ENCODE peak calls at places on chromosomes 12 and 14, in nine cellular contexts. P is H1; I is adrenal gland; Z is fibroblast of villous mesenchyme; N is CD8-positive, alpha-beta T cell; U is endodermal cell; A is heart left ventricle; T is psoas muscle; J is ovary. F is an unnamed sample.
A peak's percentile ranks its signal among the peaks of the same experiment; 100 is the strongest.

GRCh38 chr12:116661341-116661740 is 76.5 kb downstream of the SPRING1 start:
- DNase-seq in I (no peak), T (no peak), A (no peak), P (no peak), J (no peak), Z (no peak), U (peak; percentile 49), N (no peak), F (no peak)

GRCh38 chr12:114671321-114671663 is 12.7 kb downstream of the TBX3 start:
- DNase-seq in P (no peak), I (no peak), A (no peak), J (no peak), T (no peak), U (no peak), Z (no peak), N (no peak), F (no peak)

GRCh38 chr14:53608369-53608768 is 348.3 kb downstream of the BMP4 start:
- DNase-seq in Z (no peak), A (no peak), N (no peak), J (no peak), P (no peak), U (no peak), T (no peak), I (no peak), F (no peak)

GRCh38 chr14:24071144-24071697 is at the start of gene CPNE6:
- DNase-seq in N (no peak), T (no peak), A (no peak), J (peak; percentile 7), Z (no peak), U (no peak), P (no peak), I (no peak), F (no peak)

GRCh38 chr14:103830511-103831270 is 16.7 kb downstream of the PPP1R13B start:
- DNase-seq in T (no peak), N (no peak), I (no peak), Z (no peak), P (no peak), U (peak; percentile 11), J (no peak), A (no peak), F (no peak)

GRCh38 chr12:80168936-80169335 is 69.6 kb downstream of the OTOGL start:
- DNase-seq in U (no peak), A (no peak), T (no peak), P (no peak), Z (no peak), J (no peak), I (no peak), N (no peak), F (no peak)

GRCh38 chr12:102441077-102441596 is 39.2 kb downstream of the IGF1 start:
- DNase-seq in Z (peak; percentile 60), A (no peak), U (no peak), J (no peak), P (no peak), I (no peak), T (no peak), N (no peak), F (peak; percentile 23)

GRCh38 chr14:72779679-72780078 is 114.2 kb downstream of the DPF3 start:
- DNase-seq in I (no peak), P (no peak), J (no peak), Z (no peak), A (no peak), U (peak; percentile 25), N (no peak), T (no peak), F (no peak)

GRCh38 chr14:69002069-69002468 is 23.0 kb upstream of the ACTN1 start:
- DNase-seq in J (no peak), P (no peak), I (peak; percentile 46), Z (peak; percentile 56), A (no peak), N (no peak), U (peak; percentile 75), T (no peak), F (peak; percentile 29)

GRCh38 chr12:112029326-112029725 is 16.1 kb downstream of the ERP29 start:
- DNase-seq in J (no peak), T (no peak), P (no peak), U (no peak), N (no peak), I (no peak), Z (no peak), A (no peak), F (no peak)

GRCh38 chr14:25110101-25110500 is 60.2 kb upstream of the STXBP6 start:
- DNase-seq in T (no peak), A (no peak), I (no peak), P (no peak), J (no peak), Z (no peak), N (no peak), U (no peak), F (no peak)

GRCh38 chr14:46279327-46279726 is 372.3 kb downstream of the RPL10L start:
- DNase-seq in N (no peak), J (no peak), U (no peak), I (no peak), Z (no peak), P (no peak), A (no peak), T (no peak), F (no peak)

GRCh38 chr12:89671469-89671868 is 37.2 kb downstream of the ATP2B1 start:
- DNase-seq in I (no peak), P (no peak), T (no peak), A (no peak), N (no peak), U (no peak), Z (peak; percentile 58), J (no peak), F (peak; percentile 65)

GRCh38 chr14:94022532-94023411 is 3.4 kb upstream of the OTUB2 start:
- DNase-seq in I (no peak), N (no peak), J (no peak), P (no peak), A (no peak), U (no peak), T (no peak), Z (no peak), F (no peak)

GRCh38 chr14:67734675-67735074 is 33.0 kb downstream of the RDH12 start:
- DNase-seq in U (peak; percentile 61), N (no peak), T (no peak), J (no peak), A (no peak), Z (no peak), I (no peak), P (no peak), F (peak; percentile 56)

GRCh38 chr14:66088661-66089060 is 397.5 kb upstream of the CCDC196 start:
- DNase-seq in P (no peak), A (no peak), Z (no peak), J (no peak), U (no peak), I (no peak), T (no peak), N (no peak), F (no peak)
- TF ChIP-seq CTCF in P (no peak), A (no peak), Z (no peak), J (no peak), U (no peak), I (no peak), T (no peak), N (no peak), F (no peak)

GRCh38 chr12:108731866-108732461 is 646 bp upstream of the CORO1C start:
- DNase-seq in A (peak; percentile 99), J (peak; percentile 100), T (peak; percentile 99), U (peak; percentile 100), P (peak; percentile 98), I (peak; percentile 100), N (peak; percentile 93), Z (peak; percentile 99), F (peak; percentile 98)

GRCh38 chr12:108733132-108733531 is 1.8 kb upstream of the CORO1C start:
- DNase-seq in I (no peak), T (no peak), A (no peak), U (no peak), Z (no peak), J (no peak), P (no peak), N (no peak), F (no peak)

GRCh38 chr12:108734200-108734906 is 3.0 kb upstream of the CORO1C start:
- DNase-seq in U (no peak), I (no peak), P (no peak), Z (peak; percentile 70), A (no peak), T (no peak), N (no peak), J (no peak), F (peak; percentile 86)

GRCh38 chr12:108731105-108731865 is at the start of gene CORO1C:
- DNase-seq in A (peak; percentile 99), N (peak; percentile 87), U (peak; percentile 100), P (peak; percentile 89), J (peak; percentile 97), I (peak; percentile 96), Z (peak; percentile 95), T (peak; percentile 98), F (peak; percentile 97)

DNA sequence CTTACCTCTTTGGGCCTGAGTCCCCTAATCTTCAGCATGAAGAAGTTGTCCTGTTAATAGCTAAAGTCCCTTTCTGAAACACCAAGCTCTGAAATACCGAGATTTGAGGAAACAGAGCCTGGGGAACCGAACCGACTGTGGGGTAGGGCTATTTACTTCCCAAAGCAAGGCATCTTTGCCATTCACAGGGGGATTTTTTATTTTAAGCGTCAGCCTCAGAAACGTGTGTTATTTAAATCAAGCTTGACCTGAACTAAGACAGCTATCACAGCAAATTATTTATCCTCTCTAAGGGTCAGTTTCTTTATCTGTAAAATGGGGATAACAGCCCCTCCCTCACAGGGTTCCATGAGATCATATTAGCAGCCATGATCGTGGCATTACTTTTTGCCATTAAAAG is 1.2 kb upstream of the CORO1C start:
- DNase-seq in T (no peak), I (no peak), N (no peak), A (no peak), Z (no peak), P (no peak), U (no peak), J (no peak), F (no peak)
- H3K4me3 ChIP-seq in T (peak overlapping the region; percentile 74), I (peak overlapping the region; percentile 54), N (peak overlapping the region; percentile 93), A (peak overlapping the region; percentile 86), Z (peak overlapping the region; percentile 91), P (peak overlapping the region; percentile 41), U (peak overlapping the region; percentile 86), J (peak overlapping the region; percentile 82), F (peak overlapping the region; percentile 88)

GRCh38 chr12:55142896-55143870 is 17.0 kb downstream of the OR9K2 start:
- DNase-seq in T (no peak), Z (peak; percentile 19), I (peak; percentile 33), A (no peak), U (peak; percentile 91), N (peak; percentile 6), J (no peak), P (peak; percentile 5), F (peak; percentile 56)
- TF ChIP-seq CTCF in T (peak; percentile 54), Z (peak; percentile 59), I (peak; percentile 40), A (peak; percentile 50), U (peak; percentile 89), N (peak; percentile 81), J (no peak), P (peak; percentile 67), F (peak; percentile 81)

GRCh38 chr14:99736600-99737371 is 52.7 kb downstream of the CYP46A1 start:
- DNase-seq in P (no peak), I (peak; percentile 67), N (no peak), U (no peak), A (peak; percentile 68), J (no peak), Z (no peak), T (no peak), F (no peak)
- H3K4me3 ChIP-seq in P (no peak overlapping the region), I (no peak overlapping the region), N (no peak overlapping the region), U (no peak overlapping the region), A (peak overlapping the region; percentile 60), J (no peak overlapping the region), Z (no peak overlapping the region), T (peak overlapping the region; percentile 71), F (no peak overlapping the region)

GRCh38 chr12:2382391-2383155 is 329.8 kb downstream of the CACNA1C start:
- DNase-seq in U (peak; percentile 68), I (no peak), Z (peak; percentile 16), T (no peak), P (no peak), J (no peak), N (no peak), A (no peak), F (no peak)
- TF ChIP-seq CTCF in U (no peak), I (peak; percentile 4), Z (no peak), T (no peak), P (no peak), J (no peak), N (no peak), A (peak; percentile 23), F (no peak)

F was measured in fibroblast of pulmonary artery.